ENCODE peak calls at places on chromosomes 7 and 10, in ten cellular contexts. C is activated CD4-positive, alpha-beta T cell treated with anti-CD3 and anti-CD28 coated beads, Interleukin-2, amount 50 U/mL, for 1 hour; J is SJSA1; F is iris pigment epithelial cell; O is tibial nerve; P is caudate nucleus; E is adrenal gland; Z is HL-60; W is hypothalamus; G is kidney tubule cell. V is an unnamed sample.

GRCh38 chr7:45185864-45186250 is 28.3 kb downstream of the RAMP3 start:
- DNase-seq in O (no peak), P (no peak), E (no peak), J (no peak), Z (no peak), C (no peak), F (no peak), W (no peak), G (no peak), V (no peak)

GRCh38 chr10:97175586-97175985 is 10.2 kb downstream of the SLIT1 start:
- DNase-seq in F (no peak), W (no peak), Z (no peak), P (no peak), O (no peak), C (no peak), G (no peak), J (no peak), E (no peak), V (no peak)

GRCh38 chr10:44781131-44781530 is 130.0 kb upstream of the TMEM72 start:
- DNase-seq in O (no peak), G (no peak), J (no peak), C (no peak), W (no peak), Z (no peak), P (no peak), E (no peak), F (peak; percentile 58), V (no peak)

GRCh38 chr7:155983176-155983815 is 171.0 kb upstream of the SHH start:
- DNase-seq in J (no peak), G (no peak), F (no peak), P (no peak), Z (no peak), W (no peak), E (no peak), O (peak; percentile 7), C (no peak), V (no peak)

GRCh38 chr10:111993321-111993720 is 190.2 kb downstream of the GPAM start:
- DNase-seq in C (no peak), E (no peak), O (no peak), W (no peak), G (no peak), F (no peak), P (no peak), J (no peak), Z (no peak), V (no peak)

GRCh38 chr10:97843296-97843671 is 6.4 kb upstream of the GOLGA7B start:
- DNase-seq in F (no peak), G (no peak), C (no peak), E (no peak), J (peak; percentile 18), Z (no peak), P (no peak), W (no peak), O (no peak), V (no peak)

GRCh38 chr10:86390337-86391120 is 23.9 kb upstream of the GRID1 start:
- DNase-seq in F (no peak), G (no peak), J (no peak), C (no peak), O (no peak), W (no peak), Z (no peak), E (no peak), P (no peak), V (no peak)

GRCh38 chr10:58178811-58179210 is 88.9 kb downstream of the IPMK start:
- DNase-seq in J (peak; percentile 36), O (no peak), F (peak; percentile 54), P (no peak), C (no peak), E (no peak), W (no peak), G (no peak), Z (no peak), V (no peak)

GRCh38 chr10:17123062-17123661 is 6.4 kb downstream of the CUBN start:
- DNase-seq in O (no peak), F (peak; percentile 71), E (no peak), P (no peak), G (peak; percentile 62), W (no peak), C (no peak), Z (no peak), J (peak; percentile 76), V (no peak)

GRCh38 chr10:49664006-49664841 is 15.2 kb upstream of the C10orf53 start:
- DNase-seq in O (no peak), F (no peak), Z (no peak), J (no peak), W (no peak), C (no peak), E (no peak), G (no peak), P (no peak), V (no peak)

GRCh38 chr7:30252885-30253795 is 31.3 kb upstream of the ZNRF2 start:
- DNase-seq in G (peak; percentile 89), J (peak; percentile 18), W (peak; percentile 41), Z (no peak), O (no peak), P (no peak), C (no peak), F (peak; percentile 23), E (peak; percentile 89), V (no peak)

GRCh38 chr10:121640276-121640675 is 42.0 kb upstream of the FGFR2 start:
- DNase-seq in O (no peak), Z (no peak), G (no peak), E (peak; percentile 42), F (no peak), P (no peak), W (no peak), C (no peak), J (no peak), V (no peak)

GRCh38 chr7:34939175-34939574 is 98.1 kb downstream of the DPY19L1 start:
- DNase-seq in C (no peak), P (no peak), J (peak; percentile 13), Z (no peak), E (peak; percentile 45), O (no peak), W (no peak), G (peak; percentile 34), F (peak; percentile 97), V (no peak)

GRCh38 chr10:132329565-132330485 is 2.2 kb upstream of the LRRC27 start:
- DNase-seq in C (no peak), J (peak; percentile 56), W (no peak), F (peak; percentile 70), G (peak; percentile 86), P (no peak), O (no peak), Z (no peak), E (no peak), V (no peak)

V was measured in neural crest cell.